ENCODE peak calls at places on chromosomes 3 and 15, in four cellular contexts. V, J, A and R are unnamed samples.

GRCh38 chr15:58520464-58520863 is 88.7 kb downstream of the LIPC start:
- DNase-seq in V (no peak), J (no peak), A (no peak), R (no peak)

GRCh38 chr15:31452595-31453557 is 126.2 kb downstream of the KLF13 start:
- DNase-seq in V (no peak), J (no peak), A (no peak), R (no peak)

GRCh38 chr15:51046799-51047449 is 47.8 kb downstream of the TNFAIP8L3 start:
- DNase-seq in V (no peak), J (no peak), A (peak), R (peak)

GRCh38 chr3:171181907-171182690 is 155.6 kb upstream of the SLC2A2 start:
- DNase-seq in V (no peak), J (no peak), A (no peak), R (no peak)

GRCh38 chr3:119401069-119401468 is 62.3 kb downstream of the TMEM39A start:
- DNase-seq in V (peak), J (peak), A (no peak), R (no peak)

GRCh38 chr3:52372822-52373504 is 56.8 kb downstream of the DNAH1 start:
- DNase-seq in V (peak), J (peak), A (no peak), R (no peak)

GRCh38 chr15:80059786-80060489 is 462 bp downstream of the ZFAND6 start:
- DNase-seq in V (no peak), J (peak), A (peak), R (peak)

GRCh38 chr15:90871097-90871715 is 2.8 kb downstream of the FURIN start:
- DNase-seq in V (peak), J (peak), A (peak), R (peak)

GRCh38 chr3:13045245-13045903 is 27.9 kb downstream of the IQSEC1 start:
- DNase-seq in V (no peak), J (no peak), A (no peak), R (no peak)

GRCh38 chr15:91110407-91110806 is 10.3 kb downstream of the SV2B start:
- DNase-seq in V (no peak), J (no peak), A (no peak), R (no peak)

GRCh38 chr15:80906159-80906775 is 83.4 kb downstream of the MESD start:
- DNase-seq in V (no peak), J (no peak), A (no peak), R (peak)

GRCh38 chr15:58522391-58522790 is 90.6 kb downstream of the LIPC start:
- DNase-seq in V (no peak), J (no peak), A (no peak), R (no peak)

GRCh38 chr3:141456328-141456689 is 30.5 kb upstream of the RASA2 start:
- DNase-seq in V (no peak), J (no peak), A (no peak), R (no peak)

GRCh38 chr3:165259518-165260193 is 63.5 kb upstream of the SLITRK3 start:
- DNase-seq in V (no peak), J (no peak), A (peak), R (no peak)

GRCh38 chr3:45687828-45688193 is 1.4 kb upstream of the SACM1L start:
- DNase-seq in V (no peak), J (no peak), A (no peak), R (no peak)

GRCh38 chr3:189144645-189145044 is 27.1 kb upstream of the TPRG1 start:
- DNase-seq in V (peak), J (no peak), A (peak), R (peak)

GRCh38 chr3:114899186-114899931 is 247.7 kb downstream of the ZBTB20 start:
- DNase-seq in V (no peak), J (no peak), A (peak), R (peak)

GRCh38 chr3:197547618-197548017 is 8.2 kb downstream of the BDH1 start:
- DNase-seq in V (no peak), J (no peak), A (peak), R (peak)

GRCh38 chr3:111252795-111253194 is 181.2 kb downstream of the NECTIN3 start:
- DNase-seq in V (no peak), J (no peak), A (no peak), R (peak)
- TF ChIP-seq CTCF in V (no peak), J (no peak), A (no peak), R (no peak)

GRCh38 chr3:24352893-24353553 is 141.6 kb downstream of the THRB start:
- DNase-seq in V (no peak), J (no peak), A (no peak), R (no peak)
- TF ChIP-seq CTCF in V (no peak), J (no peak), A (no peak), R (no peak)

GRCh38 chr3:31157893-31158620 is 263.6 kb upstream of the GADL1 start:
- DNase-seq in V (no peak), J (no peak), A (no peak), R (no peak)

GRCh38 chr3:31161889-31162288 is 267.4 kb upstream of the GADL1 start:
- DNase-seq in V (no peak), J (no peak), A (no peak), R (no peak)

GRCh38 chr3:31159331-31160039 is 265.0 kb upstream of the GADL1 start:
- DNase-seq in V (no peak), J (no peak), A (no peak), R (no peak)

DNA sequence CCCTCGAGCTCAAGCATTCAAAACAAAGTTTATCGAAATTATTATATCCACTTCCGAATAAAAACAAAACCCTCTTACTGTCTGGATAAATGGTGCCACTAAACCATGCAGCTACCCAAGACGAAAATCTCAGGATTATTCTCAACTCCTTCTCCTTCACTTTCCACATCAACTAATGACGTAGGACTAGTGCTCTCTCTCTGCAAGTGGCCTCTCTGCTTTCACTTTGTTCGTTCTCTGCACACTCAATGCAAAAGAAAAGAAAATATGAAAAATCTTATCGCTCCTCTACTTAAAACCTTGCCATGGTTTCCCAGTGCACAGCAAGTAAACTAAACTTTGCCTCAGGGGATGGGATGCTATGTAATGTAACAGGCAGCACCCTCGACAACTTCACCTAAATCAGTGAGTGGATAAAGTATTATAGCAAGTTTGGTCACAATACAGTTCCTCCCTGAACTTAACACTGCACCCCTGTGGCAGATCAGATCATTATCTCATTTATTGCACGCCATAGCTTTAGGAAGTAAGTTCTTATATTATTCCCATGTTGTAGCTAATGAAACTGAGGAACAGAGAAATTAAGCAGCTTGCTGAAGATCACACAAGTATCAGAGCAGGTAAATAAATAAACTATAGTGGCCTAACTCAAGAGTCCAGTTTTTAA is 262.7 kb upstream of the GADL1 start:
- DNase-seq in V (peak), J (no peak), A (no peak), R (no peak)
- TF ChIP-seq CTCF in V (no peak), J (no peak), A (no peak), R (no peak)

GRCh38 chr3:11236588-11237461 is 35.4 kb upstream of the ATG7 start:
- DNase-seq in V (peak), J (peak), A (peak), R (peak)
- TF ChIP-seq CTCF in V (peak), J (peak), A (peak), R (peak)